ENCODE peak calls at places on chromosomes 2 and 18, in nine cellular contexts. B is transverse colon, J is A549, D is stomach, G is upper lobe of left lung, K is sigmoid colon, M is suprapubic skin, W is K562, T is tibial nerve. A is an unnamed sample.

GRCh38 chr2:19070866-19071265 is 287.6 kb downstream of the OSR1 start:
- DNase-seq in B (no peak), J (no peak), D (no peak), G (no peak), K (no peak), M (no peak), W (no peak), T (no peak), A (no peak)

GRCh38 chr2:239289545-239289944 is 111.3 kb downstream of the HDAC4 start:
- DNase-seq in B (peak), J (no peak), D (no peak), G (no peak), K (peak), M (peak), W (no peak), T (no peak), A (no peak)

GRCh38 chr18:26185267-26185666 is 41.0 kb upstream of the TAF4B start:
- DNase-seq in B (no peak), J (peak), D (no peak), G (no peak), K (no peak), M (no peak), W (no peak), T (no peak), A (no peak)

GRCh38 chr2:111909079-111909478 is 10.7 kb downstream of the MERTK start:
- DNase-seq in B (no peak), J (no peak), D (no peak), G (no peak), K (no peak), M (no peak), W (no peak), T (no peak), A (no peak)

GRCh38 chr2:136238552-136239346 is 120.8 kb upstream of the CXCR4 start:
- DNase-seq in B (no peak), J (no peak), D (no peak), G (no peak), K (no peak), M (no peak), W (no peak), T (peak), A (no peak)

GRCh38 chr2:231425811-231426703 is 30.5 kb downstream of the B3GNT7 start:
- DNase-seq in B (no peak), J (no peak), D (no peak), G (no peak), K (no peak), M (no peak), W (no peak), T (no peak), A (no peak)

GRCh38 chr2:84285056-84285747 is 173.9 kb downstream of the SUCLG1 start:
- DNase-seq in B (no peak), J (no peak), D (no peak), G (no peak), K (no peak), M (no peak), W (peak), T (no peak), A (no peak)

GRCh38 chr2:205086689-205087088 is 541.4 kb downstream of the PARD3B start:
- DNase-seq in B (no peak), J (no peak), D (no peak), G (no peak), K (no peak), M (no peak), W (no peak), T (no peak), A (no peak)

GRCh38 chr2:159484537-159484936 is 131.8 kb downstream of the BAZ2B start:
- DNase-seq in B (no peak), J (no peak), D (no peak), G (no peak), K (no peak), M (no peak), W (no peak), T (no peak), A (no peak)

GRCh38 chr18:79934311-79935097 is 16.9 kb downstream of the SLC66A2 start:
- DNase-seq in B (peak), J (no peak), D (no peak), G (peak), K (peak), M (peak), W (peak), T (no peak), A (no peak)

GRCh38 chr2:106805716-106806115 is 80.3 kb downstream of the ST6GAL2 start:
- DNase-seq in B (no peak), J (no peak), D (no peak), G (no peak), K (no peak), M (no peak), W (no peak), T (no peak), A (no peak)

GRCh38 chr18:56026505-56026904 is 438.5 kb upstream of the TCF4 start:
- DNase-seq in B (no peak), J (no peak), D (no peak), G (no peak), K (no peak), M (no peak), W (no peak), T (no peak), A (no peak)

GRCh38 chr2:27306657-27307544 is 1.3 kb downstream of the UCN start:
- DNase-seq in B (no peak), J (no peak), D (no peak), G (no peak), K (no peak), M (no peak), W (no peak), T (no peak), A (no peak)

GRCh38 chr2:85604568-85605339 is 2.3 kb upstream of the TMEM150A start:
- DNase-seq in B (no peak), J (no peak), D (no peak), G (no peak), K (no peak), M (no peak), W (no peak), T (no peak), A (no peak)

GRCh38 chr2:129379411-129379810 is 600.1 kb upstream of the RAB6C start:
- DNase-seq in B (no peak), J (no peak), D (no peak), G (no peak), K (no peak), M (no peak), W (no peak), T (no peak), A (no peak)

GRCh38 chr2:227416669-227417068 is 28.9 kb upstream of the SCYGR1 start:
- DNase-seq in B (no peak), J (no peak), D (no peak), G (no peak), K (no peak), M (no peak), W (no peak), T (no peak), A (no peak)

GRCh38 chr18:62606106-62606505 is 83.3 kb downstream of the ZCCHC2 start:
- DNase-seq in B (no peak), J (no peak), D (no peak), G (no peak), K (no peak), M (no peak), W (no peak), T (no peak), A (no peak)
- TF ChIP-seq EP300 in B (no peak), J (no peak), D (no peak), G (no peak), K (no peak), M (no peak), W (no peak), T (no peak), A (no peak)

DNA sequence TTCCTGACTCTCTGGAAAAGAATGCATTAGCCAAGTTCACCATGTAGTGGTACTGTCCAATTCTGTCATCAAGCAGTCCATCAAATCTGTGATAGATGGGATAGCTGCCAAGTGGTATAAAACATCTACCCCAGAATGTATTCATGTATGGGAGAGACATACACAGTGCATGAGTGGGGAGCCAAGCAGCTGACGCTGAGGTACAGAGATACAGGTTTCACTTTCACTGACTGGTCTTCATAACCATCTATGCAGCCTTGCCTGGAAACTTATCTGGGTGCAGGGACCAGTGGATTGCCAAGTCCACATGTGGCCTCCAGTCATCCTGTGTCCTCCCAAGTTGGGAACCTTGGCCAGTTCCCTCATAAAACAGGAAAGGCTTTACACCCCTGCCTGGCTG is 281.0 kb downstream of the MBD2 start:
- DNase-seq in B (no peak), J (no peak), D (no peak), G (no peak), K (no peak), M (no peak), W (no peak), T (no peak), A (no peak)
- TF ChIP-seq POLR2A in B (no peak), J (no peak), D (no peak), G (no peak), K (no peak), M (no peak), W (no peak), T (no peak), A (no peak)

DNA sequence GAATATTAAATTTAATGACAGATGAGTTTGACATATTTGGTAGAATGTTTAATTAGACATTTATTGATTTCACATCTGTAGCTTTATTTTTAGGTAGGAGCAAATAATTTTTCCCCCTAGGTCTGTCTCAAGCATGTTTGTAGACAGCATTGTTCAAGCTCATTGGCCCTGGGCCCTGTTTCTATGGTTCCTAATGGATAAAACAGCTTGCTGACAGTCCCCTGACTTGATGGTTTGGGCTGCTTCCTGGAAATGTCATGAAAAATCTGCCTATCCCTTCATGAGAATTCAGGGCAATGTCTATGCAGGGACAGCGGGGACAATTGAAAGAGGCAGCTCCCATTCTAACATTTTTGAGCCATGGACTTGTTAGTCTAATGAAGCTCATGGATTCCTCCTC is 14.6 kb upstream of the MEP1B start:
- DNase-seq in B (no peak), J (no peak), D (no peak), G (no peak), K (no peak), M (no peak), W (no peak), T (no peak), A (no peak)
- TF ChIP-seq EP300 in B (no peak), J (no peak), D (no peak), G (no peak), K (no peak), M (no peak), W (no peak), T (no peak), A (no peak)

GRCh38 chr2:10439185-10439879 is 8.8 kb downstream of the ODC1 start:
- DNase-seq in B (no peak), J (no peak), D (no peak), G (no peak), K (no peak), M (no peak), W (no peak), T (no peak), A (no peak)
- TF ChIP-seq POLR2A in B (no peak), J (no peak), D (no peak), G (no peak), K (no peak), M (no peak), W (peak), T (no peak), A (no peak)

GRCh38 chr2:70300771-70301343 is 1.0 kb downstream of the FAM136A start:
- DNase-seq in B (no peak), J (no peak), D (no peak), G (no peak), K (no peak), M (no peak), W (no peak), T (no peak), A (no peak)

GRCh38 chr2:70301344-70302194 is at the start of gene FAM136A:
- DNase-seq in B (peak), J (peak), D (peak), G (peak), K (peak), M (peak), W (peak), T (peak), A (peak)

GRCh38 chr2:70305531-70305930 is 3.7 kb upstream of the FAM136A start:
- DNase-seq in B (no peak), J (no peak), D (no peak), G (no peak), K (no peak), M (no peak), W (no peak), T (no peak), A (no peak)

GRCh38 chr2:70303186-70303585 is 1.3 kb upstream of the FAM136A start:
- DNase-seq in B (no peak), J (no peak), D (no peak), G (no peak), K (no peak), M (no peak), W (no peak), T (no peak), A (no peak)

DNA sequence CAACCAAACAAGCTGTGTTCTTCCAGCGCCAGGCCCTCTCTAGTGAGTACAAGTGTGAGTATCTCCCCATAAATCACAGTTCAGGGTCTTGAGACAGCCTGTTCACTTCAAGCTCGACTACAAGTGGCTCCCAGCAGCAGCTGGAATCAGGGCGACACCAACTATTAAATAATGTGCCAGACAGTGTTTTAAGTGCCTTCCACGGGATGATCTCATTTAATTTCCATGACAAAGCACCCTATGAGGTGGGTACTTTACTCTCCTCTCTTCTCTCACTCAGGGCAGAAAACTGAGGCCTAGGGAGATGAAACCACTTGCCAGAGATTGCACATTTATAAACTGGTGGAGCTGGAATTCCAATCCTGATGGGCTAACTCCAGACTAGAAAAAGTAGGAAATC is 2.6 kb upstream of the FAM136A start:
- DNase-seq in B (no peak), J (no peak), D (no peak), G (no peak), K (no peak), M (no peak), W (no peak), T (no peak), A (no peak)
- TF ChIP-seq EP300 in B (no peak), J (no peak), D (no peak), G (no peak), K (no peak), M (no peak), W (no peak), T (no peak), A (no peak)

DNA sequence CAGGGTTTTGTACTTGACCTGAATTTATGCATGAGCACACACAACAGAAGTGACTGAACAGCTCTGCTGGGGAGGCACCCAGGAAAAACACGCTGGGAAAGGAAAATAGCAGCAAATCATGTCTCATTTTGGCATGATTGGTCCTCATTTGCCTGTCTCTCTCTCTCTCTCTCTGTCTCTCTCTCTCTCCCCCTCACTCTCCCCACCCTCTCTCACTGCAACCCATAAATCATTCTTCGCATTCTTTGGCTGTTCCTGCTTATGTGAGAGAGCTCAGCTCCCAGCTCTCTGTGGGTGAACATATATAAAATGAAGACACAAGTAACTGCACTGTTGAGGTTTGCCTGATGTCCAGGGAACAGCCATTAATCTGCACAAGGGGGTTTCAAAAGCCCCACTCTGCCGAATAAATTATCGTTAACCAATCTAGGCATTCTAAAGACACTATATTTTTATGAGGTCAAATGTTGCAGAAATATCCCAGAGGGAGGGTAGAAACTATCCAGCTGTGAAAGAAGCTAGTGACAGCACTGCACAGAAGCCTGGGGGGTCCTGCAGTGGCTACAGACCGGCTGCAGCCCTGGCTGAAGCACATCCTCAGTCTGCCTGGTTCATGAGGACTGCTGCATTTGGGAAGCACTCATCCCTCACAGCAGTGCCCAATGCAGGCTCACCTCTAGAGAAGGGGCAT is 260.3 kb downstream of the AFF3 start:
- DNase-seq in B (no peak), J (no peak), D (no peak), G (no peak), K (no peak), M (no peak), W (no peak), T (no peak), A (no peak)
- TF ChIP-seq POLR2A in B (no peak), J (no peak), D (no peak), G (no peak), K (no peak), M (no peak), W (no peak), T (no peak), A (no peak)

DNA sequence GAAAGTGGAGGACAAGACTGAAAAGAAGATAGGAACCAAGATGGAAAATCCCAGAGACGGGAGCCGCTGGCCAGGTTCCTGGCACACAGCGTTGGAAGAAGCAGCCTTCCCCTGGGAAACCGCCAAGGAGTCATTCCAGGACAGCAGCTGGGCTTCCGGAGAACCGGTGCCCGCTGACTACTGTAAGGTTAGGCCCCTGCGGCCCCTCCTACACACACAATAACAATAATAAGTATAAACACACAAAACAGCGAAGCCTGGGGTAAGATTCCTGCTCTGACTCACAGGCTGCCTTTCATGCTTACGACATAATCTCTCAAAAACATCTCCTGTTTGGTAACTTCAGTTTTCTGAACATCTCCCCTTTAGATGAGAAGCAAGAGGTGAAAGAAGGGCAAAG is 28.1 kb upstream of the MYCN start:
- DNase-seq in B (peak), J (peak), D (no peak), G (peak), K (peak), M (no peak), W (no peak), T (peak), A (peak)
- TF ChIP-seq EP300 in B (no peak), J (peak), D (no peak), G (peak), K (no peak), M (no peak), W (no peak), T (peak), A (no peak)

A was measured in esophagus muscularis mucosa.